ENCODE peak calls at places on chromosomes 16 and 17, in four cellular contexts. H, E, P and I are unnamed samples.

GRCh38 chr16:2853531-2854073 is 4.4 kb downstream of the PRSS22 start:
- DNase-seq in H (no peak), E (no peak), P (no peak), I (no peak)

GRCh38 chr16:67164599-67165061 is at the start of gene HSF4:
- DNase-seq in H (no peak), E (peak), P (no peak), I (no peak)

GRCh38 chr16:89320717-89321501 is 103.4 kb downstream of the ZNF778 start:
- DNase-seq in H (no peak), E (peak), P (no peak), I (no peak)

GRCh38 chr16:70614208-70614951 is 32.0 kb upstream of the IL34 start:
- DNase-seq in H (no peak), E (no peak), P (no peak), I (no peak)

GRCh38 chr17:77701996-77702395 is 256.5 kb upstream of the TNRC6C start:
- DNase-seq in H (no peak), E (no peak), P (no peak), I (no peak)

GRCh38 chr17:57990037-57990436 is 2.0 kb upstream of the VEZF1 start:
- DNase-seq in H (no peak), E (no peak), P (no peak), I (no peak)

GRCh38 chr16:50626868-50627267 is 54.2 kb downstream of the SNX20 start:
- DNase-seq in H (no peak), E (no peak), P (no peak), I (no peak)

GRCh38 chr16:4261557-4262172 is 11.2 kb downstream of the TFAP4 start:
- DNase-seq in H (no peak), E (peak), P (peak), I (no peak)

GRCh38 chr17:42406602-42407288 is 16.3 kb downstream of the CAVIN1 start:
- DNase-seq in H (no peak), E (no peak), P (no peak), I (no peak)

GRCh38 chr17:80455328-80455710 is 21.1 kb downstream of the NPTX1 start:
- DNase-seq in H (peak), E (peak), P (peak), I (no peak)

GRCh38 chr17:82859431-82860403 is 19.9 kb upstream of the ZNF750 start:
- DNase-seq in H (no peak), E (peak), P (peak), I (peak)

GRCh38 chr16:11757671-11758545 is 15.3 kb upstream of the TXNDC11 start:
- DNase-seq in H (no peak), E (peak), P (no peak), I (no peak)

GRCh38 chr16:1839554-1839953 is 12.5 kb downstream of the FAHD1 start:
- DNase-seq in H (no peak), E (no peak), P (no peak), I (no peak)

GRCh38 chr17:40065041-40065770 is 2.4 kb downstream of the THRA start:
- DNase-seq in H (no peak), E (peak), P (no peak), I (no peak)

GRCh38 chr17:4548721-4549531 is 6.3 kb downstream of the MYBBP1A start:
- DNase-seq in H (no peak), E (peak), P (no peak), I (no peak)

GRCh38 chr16:85246473-85246872 is 134.2 kb upstream of the CIBAR2 start:
- DNase-seq in H (no peak), E (no peak), P (no peak), I (no peak)

GRCh38 chr17:71301063-71301462 is 819.8 kb upstream of the SOX9 start:
- DNase-seq in H (no peak), E (no peak), P (no peak), I (no peak)

GRCh38 chr16:48720266-48720665 is 110.3 kb upstream of the N4BP1 start:
- DNase-seq in H (peak), E (peak), P (no peak), I (no peak)

GRCh38 chr16:88455610-88456355 is 2.7 kb downstream of the ZFPM1 start:
- DNase-seq in H (no peak), E (peak), P (peak), I (peak)

GRCh38 chr17:35315283-35315682 is 58.1 kb downstream of the SLFN11 start:
- DNase-seq in H (no peak), E (peak), P (no peak), I (no peak)

GRCh38 chr16:89007371-89008249 is 30.6 kb upstream of the CBFA2T3 start:
- DNase-seq in H (no peak), E (no peak), P (no peak), I (no peak)

GRCh38 chr17:43935204-43935925 is 6.9 kb downstream of the PPY start:
- DNase-seq in H (no peak), E (no peak), P (no peak), I (no peak)

GRCh38 chr17:58352843-58353719 is 1.1 kb upstream of the SUPT4H1 start:
- DNase-seq in H (no peak), E (no peak), P (peak), I (no peak)